ENCODE peak calls at places on chromosomes 13 and 19, in five cellular contexts. J is HCT116, H is astrocyte, G is endothelial cell of umbilical vein, Y is fibroblast of lung. S is an unnamed sample.

GRCh38 chr19:10011974-10012373 is 1.3 kb upstream of the RDH8 start:
- DNase-seq in J (no peak), H (no peak), G (no peak), Y (no peak), S (no peak)

GRCh38 chr19:35828694-35829301 is 16.2 kb upstream of the PRODH2 start:
- DNase-seq in J (no peak), H (peak; percentile 45), G (peak; percentile 45), Y (peak; percentile 55), S (peak; percentile 61)

GRCh38 chr19:12866416-12867119 is 14.7 kb downstream of the DNASE2 start:
- DNase-seq in J (no peak), H (no peak), G (no peak), Y (no peak), S (no peak)

GRCh38 chr13:64413529-64413928 is 2816.6 kb downstream of the PCDH9 start:
- DNase-seq in J (no peak), H (no peak), G (no peak), Y (no peak), S (no peak)

GRCh38 chr19:43643326-43643725 is 3.7 kb upstream of the CADM4 start:
- DNase-seq in J (no peak), H (no peak), G (no peak), Y (no peak), S (no peak)

GRCh38 chr19:50332264-50333038 is 3.3 kb upstream of the KCNC3 start:
- DNase-seq in J (no peak), H (no peak), G (no peak), Y (no peak), S (peak; percentile 20)

GRCh38 chr13:94110011-94110410 is 369.5 kb downstream of the DCT start:
- DNase-seq in J (no peak), H (no peak), G (no peak), Y (peak; percentile 37), S (no peak)

GRCh38 chr19:48397636-48398328 is 4.3 kb downstream of the GRIN2D start:
- DNase-seq in J (no peak), H (no peak), G (no peak), Y (no peak), S (no peak)

GRCh38 chr13:93963266-93964131 is 516.0 kb downstream of the DCT start:
- DNase-seq in J (no peak), H (peak; percentile 51), G (no peak), Y (peak; percentile 62), S (peak; percentile 73)

GRCh38 chr19:28292822-28293500 is 920.0 kb downstream of the UQCRFS1 start:
- DNase-seq in J (no peak), H (no peak), G (peak; percentile 30), Y (no peak), S (no peak)

GRCh38 chr19:33383722-33384292 is 10.3 kb downstream of the CEBPG start:
- DNase-seq in J (no peak), H (no peak), G (no peak), Y (no peak), S (no peak)

GRCh38 chr13:98022210-98022609 is 68.7 kb downstream of the IPO5 start:
- DNase-seq in J (no peak), H (peak; percentile 84), G (peak; percentile 13), Y (peak; percentile 90), S (peak; percentile 78)

GRCh38 chr13:76012091-76012721 is 376.1 kb downstream of the LMO7 start:
- DNase-seq in J (no peak), H (peak; percentile 71), G (no peak), Y (peak; percentile 76), S (peak; percentile 71)

GRCh38 chr13:98975822-98976261 is 2.0 kb downstream of the DOCK9 start:
- DNase-seq in J (no peak), H (no peak), G (peak; percentile 91), Y (no peak), S (no peak)

GRCh38 chr13:30395192-30396158 is 26.8 kb upstream of the UBE2L5 start:
- DNase-seq in J (peak; percentile 48), H (peak; percentile 87), G (peak; percentile 89), Y (peak; percentile 91), S (peak; percentile 79)

GRCh38 chr13:80342541-80343371 is 1.8 kb upstream of the SPRY2 start:
- DNase-seq in J (no peak), H (peak; percentile 48), G (peak; percentile 83), Y (peak; percentile 64), S (peak; percentile 82)

GRCh38 chr13:20127263-20127562 is 33.6 kb downstream of the GJA3 start:
- DNase-seq in J (no peak), H (no peak), G (no peak), Y (no peak), S (no peak)

GRCh38 chr19:15195381-15195964 is 5.3 kb downstream of the NOTCH3 start:
- DNase-seq in J (no peak), H (peak; percentile 42), G (no peak), Y (peak; percentile 61), S (peak; percentile 82)

GRCh38 chr19:35944553-35944952 is 8.4 kb downstream of the LRFN3 start:
- DNase-seq in J (no peak), H (no peak), G (no peak), Y (no peak), S (no peak)

GRCh38 chr19:15449620-15450527 is at the start of gene WIZ:
- DNase-seq in J (no peak), H (no peak), G (peak; percentile 56), Y (peak; percentile 62), S (peak; percentile 72)

GRCh38 chr13:58963321-58963720 is 1200.4 kb downstream of the DIAPH3 start:
- DNase-seq in J (no peak), H (peak; percentile 55), G (peak; percentile 26), Y (peak; percentile 61), S (no peak)

DNA sequence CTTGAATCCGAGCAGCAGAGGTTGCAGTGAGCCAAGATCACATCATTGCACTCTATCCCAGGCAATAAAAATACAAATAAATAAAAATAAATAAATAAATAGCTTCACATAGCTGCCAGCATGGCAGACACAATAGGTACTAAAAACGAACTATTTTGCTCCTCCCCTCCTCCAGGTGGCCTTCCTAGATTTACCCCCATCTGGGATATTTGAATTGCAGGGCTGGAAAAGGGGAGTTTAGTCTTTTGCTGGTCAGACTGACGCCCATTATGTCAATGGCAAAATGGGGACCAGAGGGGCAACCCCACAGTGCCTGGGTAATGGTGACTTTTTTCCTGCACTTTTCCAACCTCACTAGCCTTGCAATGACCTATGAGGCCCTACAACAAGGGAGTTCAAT is 640 bp upstream of the GMFG start:
- DNase-seq in J (no peak), H (no peak), G (no peak), Y (no peak), S (no peak)
- H3K4me1 ChIP-seq in J (peaks cover 3% of the 10 kb centered on the region), H (peaks cover 5% of the 10 kb centered on the region), G (peaks cover 12% of the 10 kb centered on the region), Y (peaks cover 4% of the 10 kb centered on the region), S (peaks cover 4% of the 10 kb centered on the region)

DNA sequence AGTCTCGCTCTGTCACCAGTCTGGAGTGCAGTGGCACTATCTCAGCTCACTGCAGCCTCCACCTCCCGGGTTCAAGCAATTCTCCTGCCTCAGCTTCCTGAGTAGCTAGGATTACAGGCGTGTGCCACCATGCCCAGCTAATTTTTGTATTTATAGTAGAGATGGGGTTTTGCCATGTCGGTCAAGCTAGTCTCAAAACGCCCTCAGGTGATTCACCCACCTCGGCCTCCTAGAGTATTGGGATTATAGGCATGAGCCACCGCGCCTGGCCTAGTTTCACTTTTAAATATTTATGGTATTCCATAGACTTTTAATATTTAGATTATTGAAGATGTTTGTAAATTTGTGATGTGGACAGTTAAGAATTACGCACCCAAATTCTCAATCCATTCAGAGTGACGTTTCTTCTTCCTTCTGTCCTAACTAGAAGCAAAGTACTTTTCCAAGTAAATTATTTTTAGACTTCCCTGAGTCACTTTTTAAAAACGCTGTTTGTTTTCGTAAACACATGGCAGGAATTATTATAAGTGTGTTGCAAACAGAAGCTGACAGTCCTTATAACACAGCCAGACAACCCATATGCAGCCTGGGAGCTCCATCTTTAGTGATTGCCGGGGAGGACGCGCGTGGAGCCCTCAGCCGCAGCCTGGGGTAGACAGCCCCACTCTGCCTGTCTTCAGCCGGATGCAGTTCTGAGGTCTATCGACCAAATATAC is 131.7 kb downstream of the ATP11A start:
- DNase-seq in J (no peak), H (no peak), G (no peak), Y (no peak), S (no peak)
- H3K4me2 ChIP-seq in J (no peak overlapping the region), H (no peak overlapping the region), G (no peak overlapping the region), Y (no peak overlapping the region), S (no peak overlapping the region)

DNA sequence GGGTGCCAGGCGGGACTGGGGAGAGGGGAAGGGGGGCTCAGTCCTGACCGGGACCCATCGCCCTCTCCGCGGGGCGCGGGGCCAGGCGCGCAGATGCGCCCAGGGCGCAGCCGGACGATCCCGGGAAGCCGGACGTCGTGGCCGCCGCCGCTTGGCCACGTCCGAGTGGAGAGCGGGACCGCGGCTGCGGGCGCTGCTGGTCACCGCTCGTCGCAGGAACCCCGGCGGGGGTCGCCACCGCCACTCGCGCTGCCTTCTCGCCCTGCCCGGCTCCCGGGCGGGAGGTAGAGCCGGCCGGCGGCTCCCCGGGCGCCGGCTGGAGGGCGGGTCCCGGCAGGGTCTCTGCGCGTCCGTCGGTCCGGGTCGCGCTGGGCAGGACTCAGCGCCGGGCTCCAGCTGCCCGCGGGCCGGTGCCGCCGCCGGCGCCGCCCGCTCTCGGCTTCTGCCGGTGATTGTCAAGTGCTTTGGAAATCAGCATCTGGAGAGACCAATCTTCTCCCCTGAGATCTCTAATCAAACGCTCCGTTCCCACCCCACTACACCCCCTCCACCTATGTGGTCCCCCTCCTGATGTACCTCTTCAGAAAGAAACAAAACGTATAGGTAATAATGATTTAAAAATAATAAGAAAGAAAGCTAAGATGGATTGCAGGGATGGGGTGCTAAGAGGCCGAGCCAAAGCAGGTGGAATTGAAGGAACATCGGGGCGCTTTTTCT is 464.4 kb downstream of the ITGBL1 start:
- DNase-seq in J (no peak), H (no peak), G (no peak), Y (no peak), S (no peak)
- TF ChIP-seq EZH2 in J (no peak), H (peak; percentile 30), G (peak; percentile 65), Y (no peak), S (no peak)

DNA sequence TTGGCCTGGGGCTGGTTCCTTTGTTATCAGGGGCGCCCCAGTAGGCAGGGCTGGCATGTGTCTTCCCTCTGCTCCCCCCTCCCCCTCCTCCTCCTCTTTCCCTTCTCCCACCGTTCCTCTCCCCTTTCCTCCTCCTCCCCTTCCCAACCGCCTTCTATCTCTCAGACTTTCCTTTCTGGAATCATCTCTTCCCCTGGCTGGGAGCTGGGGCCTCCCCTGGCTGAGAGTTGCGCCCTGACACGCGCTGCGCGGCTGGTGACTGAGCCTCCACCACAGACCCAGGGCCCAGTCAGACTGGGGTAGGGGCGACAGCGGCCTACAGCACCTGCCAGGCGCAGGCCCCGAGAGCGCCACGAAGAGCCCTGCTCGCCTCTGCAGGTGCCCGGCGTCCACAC is 2.8 kb downstream of the PNMA8B start:
- DNase-seq in J (no peak), H (no peak), G (no peak), Y (no peak), S (no peak)
- H3K4me1 ChIP-seq in J (no peaks in the 10 kb centered on the region), H (peaks cover 18% of the 10 kb centered on the region), G (peaks cover 6% of the 10 kb centered on the region), Y (peaks cover 3% of the 10 kb centered on the region), S (no peaks in the 10 kb centered on the region)

GRCh38 chr13:111181977-111182376 is 66.9 kb downstream of the ARHGEF7 start:
- DNase-seq in J (no peak), H (no peak), G (no peak), Y (no peak), S (no peak)
- H3K4me2 ChIP-seq in J (no peak overlapping the region), H (no peak overlapping the region), G (no peak overlapping the region), Y (no peak overlapping the region), S (no peak overlapping the region)

DNA sequence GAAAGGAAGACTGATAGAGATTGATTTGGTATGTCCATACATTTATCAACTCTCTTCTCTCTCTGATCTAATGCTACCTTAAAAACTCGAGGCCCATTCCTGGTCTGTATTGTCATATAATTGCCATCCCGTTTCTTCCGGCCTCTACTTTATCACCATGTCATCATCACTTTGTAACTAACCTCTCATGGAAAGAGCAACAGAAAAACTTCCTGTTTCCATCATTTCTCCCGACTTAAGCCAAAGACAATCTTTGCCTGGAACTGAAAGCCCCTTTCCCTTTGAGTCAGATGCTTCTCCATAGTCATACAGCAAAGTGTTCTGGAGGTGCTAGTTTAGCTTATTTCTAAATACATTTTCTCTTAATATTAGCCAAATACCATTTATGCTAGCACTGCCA is 2.8 kb upstream of the STOML3 start:
- DNase-seq in J (no peak), H (no peak), G (peak; percentile 12), Y (no peak), S (no peak)
- TF ChIP-seq EZH2 in J (no peak), H (no peak), G (no peak), Y (no peak), S (no peak)

S was measured in PC-3.